ENCODE peak calls at places on chromosomes 11 and 22, in six cellular contexts. One of them, this sample, is unnamed.

GRCh38 chr22:24716602-24717001 is 57.9 kb downstream of the PIWIL3 start:
- DNase-seq in stimulated activated CD4-positive, alpha-beta T cell treated with anti-CD3 and anti-CD28 coated beads, Interleukin-4, amount 100 ng/mL, for 24 hours: no peak
- DNase-seq in MCF 10A: no peak
- DNase-seq in NCI-H1105: no peak
- DNase-seq in fibroblast of villous mesenchyme: no peak
- DNase-seq in NCI-H1092: no peak
- DNase-seq in this sample: no peak

GRCh38 chr22:44664149-44664548 is 37.9 kb upstream of the PRR5 start:
- DNase-seq in stimulated activated CD4-positive, alpha-beta T cell treated with anti-CD3 and anti-CD28 coated beads, Interleukin-4, amount 100 ng/mL, for 24 hours: peak; percentile 40
- DNase-seq in MCF 10A: no peak
- DNase-seq in NCI-H1105: no peak
- DNase-seq in fibroblast of villous mesenchyme: peak; percentile 76
- DNase-seq in NCI-H1092: no peak
- DNase-seq in this sample: peak; percentile 86

GRCh38 chr11:108871152-108871551 is 206.3 kb downstream of the DDX10 start:
- DNase-seq in stimulated activated CD4-positive, alpha-beta T cell treated with anti-CD3 and anti-CD28 coated beads, Interleukin-4, amount 100 ng/mL, for 24 hours: no peak
- DNase-seq in MCF 10A: peak; percentile 67
- DNase-seq in NCI-H1105: no peak
- DNase-seq in fibroblast of villous mesenchyme: peak; percentile 74
- DNase-seq in NCI-H1092: peak; percentile 30
- DNase-seq in this sample: peak; percentile 88

GRCh38 chr11:119103793-119104192 is 2.1 kb upstream of the DPAGT1 start:
- DNase-seq in stimulated activated CD4-positive, alpha-beta T cell treated with anti-CD3 and anti-CD28 coated beads, Interleukin-4, amount 100 ng/mL, for 24 hours: no peak
- DNase-seq in MCF 10A: no peak
- DNase-seq in NCI-H1105: no peak
- DNase-seq in fibroblast of villous mesenchyme: no peak
- DNase-seq in NCI-H1092: peak; percentile 28
- DNase-seq in this sample: peak; percentile 32

GRCh38 chr11:118620529-118621070 is 13.2 kb downstream of the PHLDB1 start:
- DNase-seq in stimulated activated CD4-positive, alpha-beta T cell treated with anti-CD3 and anti-CD28 coated beads, Interleukin-4, amount 100 ng/mL, for 24 hours: no peak
- DNase-seq in MCF 10A: no peak
- DNase-seq in NCI-H1105: no peak
- DNase-seq in fibroblast of villous mesenchyme: peak; percentile 55
- DNase-seq in NCI-H1092: no peak
- DNase-seq in this sample: no peak

GRCh38 chr11:122339661-122340060 is 223.6 kb upstream of the BLID start:
- DNase-seq in stimulated activated CD4-positive, alpha-beta T cell treated with anti-CD3 and anti-CD28 coated beads, Interleukin-4, amount 100 ng/mL, for 24 hours: no peak
- DNase-seq in MCF 10A: no peak
- DNase-seq in NCI-H1105: no peak
- DNase-seq in fibroblast of villous mesenchyme: no peak
- DNase-seq in NCI-H1092: no peak
- DNase-seq in this sample: no peak

GRCh38 chr22:11629661-11630385 is 3898.2 kb upstream of the OR11H1 start:
- DNase-seq in stimulated activated CD4-positive, alpha-beta T cell treated with anti-CD3 and anti-CD28 coated beads, Interleukin-4, amount 100 ng/mL, for 24 hours: no peak
- DNase-seq in MCF 10A: no peak
- DNase-seq in NCI-H1105: no peak
- DNase-seq in fibroblast of villous mesenchyme: no peak
- DNase-seq in NCI-H1092: no peak
- DNase-seq in this sample: no peak

GRCh38 chr11:75576445-75577049 is 14.5 kb downstream of the SERPINH1 start:
- DNase-seq in stimulated activated CD4-positive, alpha-beta T cell treated with anti-CD3 and anti-CD28 coated beads, Interleukin-4, amount 100 ng/mL, for 24 hours: no peak
- DNase-seq in MCF 10A: no peak
- DNase-seq in NCI-H1105: no peak
- DNase-seq in fibroblast of villous mesenchyme: peak; percentile 80
- DNase-seq in NCI-H1092: no peak
- DNase-seq in this sample: peak; percentile 78

GRCh38 chr11:72191961-72192381 is at the start of gene FOLR1:
- DNase-seq in stimulated activated CD4-positive, alpha-beta T cell treated with anti-CD3 and anti-CD28 coated beads, Interleukin-4, amount 100 ng/mL, for 24 hours: no peak
- DNase-seq in MCF 10A: peak; percentile 40
- DNase-seq in NCI-H1105: no peak
- DNase-seq in fibroblast of villous mesenchyme: no peak
- DNase-seq in NCI-H1092: no peak
- DNase-seq in this sample: no peak

GRCh38 chr11:12784987-12785386 is 110.8 kb downstream of the TEAD1 start:
- DNase-seq in stimulated activated CD4-positive, alpha-beta T cell treated with anti-CD3 and anti-CD28 coated beads, Interleukin-4, amount 100 ng/mL, for 24 hours: no peak
- DNase-seq in MCF 10A: no peak
- DNase-seq in NCI-H1105: no peak
- DNase-seq in fibroblast of villous mesenchyme: no peak
- DNase-seq in NCI-H1092: no peak
- DNase-seq in this sample: no peak

GRCh38 chr11:35321532-35322320 is 97.6 kb downstream of the SLC1A2 start:
- DNase-seq in stimulated activated CD4-positive, alpha-beta T cell treated with anti-CD3 and anti-CD28 coated beads, Interleukin-4, amount 100 ng/mL, for 24 hours: no peak
- DNase-seq in MCF 10A: no peak
- DNase-seq in NCI-H1105: peak; percentile 59
- DNase-seq in fibroblast of villous mesenchyme: peak; percentile 57
- DNase-seq in NCI-H1092: peak; percentile 6
- DNase-seq in this sample: no peak

GRCh38 chr11:37804666-37805065 is 1206.6 kb upstream of the RAG2 start:
- DNase-seq in stimulated activated CD4-positive, alpha-beta T cell treated with anti-CD3 and anti-CD28 coated beads, Interleukin-4, amount 100 ng/mL, for 24 hours: no peak
- DNase-seq in MCF 10A: peak; percentile 18
- DNase-seq in NCI-H1105: no peak
- DNase-seq in fibroblast of villous mesenchyme: no peak
- DNase-seq in NCI-H1092: no peak
- DNase-seq in this sample: no peak

GRCh38 chr11:1194231-1194976 is 28.5 kb upstream of the MUC5B start:
- DNase-seq in stimulated activated CD4-positive, alpha-beta T cell treated with anti-CD3 and anti-CD28 coated beads, Interleukin-4, amount 100 ng/mL, for 24 hours: no peak
- DNase-seq in MCF 10A: no peak
- DNase-seq in NCI-H1105: no peak
- DNase-seq in fibroblast of villous mesenchyme: no peak
- DNase-seq in NCI-H1092: no peak
- DNase-seq in this sample: no peak

GRCh38 chr22:45240137-45240809 is 421 bp downstream of the KIAA0930 start:
- DNase-seq in stimulated activated CD4-positive, alpha-beta T cell treated with anti-CD3 and anti-CD28 coated beads, Interleukin-4, amount 100 ng/mL, for 24 hours: peak; percentile 34
- DNase-seq in MCF 10A: peak; percentile 30
- DNase-seq in NCI-H1105: no peak
- DNase-seq in fibroblast of villous mesenchyme: peak; percentile 30
- DNase-seq in NCI-H1092: no peak
- DNase-seq in this sample: peak; percentile 28

GRCh38 chr11:108617055-108617454 is 23.5 kb upstream of the EXPH5 start:
- DNase-seq in stimulated activated CD4-positive, alpha-beta T cell treated with anti-CD3 and anti-CD28 coated beads, Interleukin-4, amount 100 ng/mL, for 24 hours: no peak
- DNase-seq in MCF 10A: no peak
- DNase-seq in NCI-H1105: no peak
- DNase-seq in fibroblast of villous mesenchyme: no peak
- DNase-seq in NCI-H1092: no peak
- DNase-seq in this sample: no peak

GRCh38 chr22:43186272-43187170 is at the start of gene TTLL12:
- DNase-seq in stimulated activated CD4-positive, alpha-beta T cell treated with anti-CD3 and anti-CD28 coated beads, Interleukin-4, amount 100 ng/mL, for 24 hours: peak; percentile 58
- DNase-seq in MCF 10A: peak; percentile 38
- DNase-seq in NCI-H1105: peak; percentile 8
- DNase-seq in fibroblast of villous mesenchyme: peak; percentile 62
- DNase-seq in NCI-H1092: no peak
- DNase-seq in this sample: peak; percentile 50

GRCh38 chr11:69267395-69267805 is 26.6 kb upstream of the MYEOV start:
- DNase-seq in stimulated activated CD4-positive, alpha-beta T cell treated with anti-CD3 and anti-CD28 coated beads, Interleukin-4, amount 100 ng/mL, for 24 hours: no peak
- DNase-seq in MCF 10A: no peak
- DNase-seq in NCI-H1105: no peak
- DNase-seq in fibroblast of villous mesenchyme: no peak
- DNase-seq in NCI-H1092: no peak
- DNase-seq in this sample: no peak

GRCh38 chr22:20654343-20655208 is 119.3 kb upstream of the SERPIND1 start:
- DNase-seq in stimulated activated CD4-positive, alpha-beta T cell treated with anti-CD3 and anti-CD28 coated beads, Interleukin-4, amount 100 ng/mL, for 24 hours: no peak
- DNase-seq in MCF 10A: no peak
- DNase-seq in NCI-H1105: no peak
- DNase-seq in fibroblast of villous mesenchyme: no peak
- DNase-seq in NCI-H1092: no peak
- DNase-seq in this sample: no peak

GRCh38 chr11:115717215-115717584 is 213.0 kb upstream of the CADM1 start:
- DNase-seq in stimulated activated CD4-positive, alpha-beta T cell treated with anti-CD3 and anti-CD28 coated beads, Interleukin-4, amount 100 ng/mL, for 24 hours: no peak
- DNase-seq in MCF 10A: no peak
- DNase-seq in NCI-H1105: no peak
- DNase-seq in fibroblast of villous mesenchyme: no peak
- DNase-seq in NCI-H1092: no peak
- DNase-seq in this sample: no peak

GRCh38 chr22:41951898-41952474 is at the start of gene SMIM45:
- DNase-seq in stimulated activated CD4-positive, alpha-beta T cell treated with anti-CD3 and anti-CD28 coated beads, Interleukin-4, amount 100 ng/mL, for 24 hours: no peak
- DNase-seq in MCF 10A: no peak
- DNase-seq in NCI-H1105: no peak
- DNase-seq in fibroblast of villous mesenchyme: no peak
- DNase-seq in NCI-H1092: peak; percentile 90
- DNase-seq in this sample: no peak

GRCh38 chr22:41285441-41285819 is 557 bp downstream of the RANGAP1 start:
- DNase-seq in stimulated activated CD4-positive, alpha-beta T cell treated with anti-CD3 and anti-CD28 coated beads, Interleukin-4, amount 100 ng/mL, for 24 hours: peak; percentile 92
- DNase-seq in MCF 10A: peak; percentile 92
- DNase-seq in NCI-H1105: peak; percentile 20
- DNase-seq in fibroblast of villous mesenchyme: peak; percentile 91
- DNase-seq in NCI-H1092: no peak
- DNase-seq in this sample: peak; percentile 89

GRCh38 chr11:128450882-128451647 is 136.3 kb downstream of the ETS1 start:
- DNase-seq in stimulated activated CD4-positive, alpha-beta T cell treated with anti-CD3 and anti-CD28 coated beads, Interleukin-4, amount 100 ng/mL, for 24 hours: no peak
- DNase-seq in MCF 10A: no peak
- DNase-seq in NCI-H1105: no peak
- DNase-seq in fibroblast of villous mesenchyme: no peak
- DNase-seq in NCI-H1092: no peak
- DNase-seq in this sample: no peak

GRCh38 chr11:115316682-115317081 is 187.5 kb downstream of the CADM1 start:
- DNase-seq in stimulated activated CD4-positive, alpha-beta T cell treated with anti-CD3 and anti-CD28 coated beads, Interleukin-4, amount 100 ng/mL, for 24 hours: no peak
- DNase-seq in MCF 10A: no peak
- DNase-seq in NCI-H1105: no peak
- DNase-seq in fibroblast of villous mesenchyme: no peak
- DNase-seq in NCI-H1092: no peak
- DNase-seq in this sample: no peak

GRCh38 chr11:42098075-42098474 is 638.6 kb upstream of the LRRC4C start:
- DNase-seq in stimulated activated CD4-positive, alpha-beta T cell treated with anti-CD3 and anti-CD28 coated beads, Interleukin-4, amount 100 ng/mL, for 24 hours: no peak
- DNase-seq in MCF 10A: no peak
- DNase-seq in NCI-H1105: no peak
- DNase-seq in fibroblast of villous mesenchyme: no peak
- DNase-seq in NCI-H1092: no peak
- DNase-seq in this sample: no peak

GRCh38 chr11:17734986-17735822 is 623 bp downstream of the KCNC1 start:
- DNase-seq in stimulated activated CD4-positive, alpha-beta T cell treated with anti-CD3 and anti-CD28 coated beads, Interleukin-4, amount 100 ng/mL, for 24 hours: peak; percentile 22
- DNase-seq in MCF 10A: peak; percentile 67
- DNase-seq in NCI-H1105: peak; percentile 41
- DNase-seq in fibroblast of villous mesenchyme: peak; percentile 70
- DNase-seq in NCI-H1092: peak; percentile 25
- DNase-seq in this sample: peak; percentile 77

This sample was measured in choroid plexus epithelial cell.